ENCODE peak calls at places on chromosomes 13 and 19, in nine cellular contexts. E is esophagus squamous epithelium, F is BE2C, Y is WERI-Rb-1, I is GM12865, H is thoracic aorta, B is heart left ventricle, L is AG10803, D is mesothelial cell of epicardium. G is an unnamed sample.
A peak's percentile ranks its signal among the peaks of the same experiment; 100 is the strongest.

GRCh38 chr13:113724780-113725315 is 34.2 kb upstream of the TMEM255B start:
- DNase-seq in Y (peak; percentile 95), E (peak; percentile 31), L (peak; percentile 54), H (peak; percentile 34), D (peak; percentile 73), B (peak; percentile 81), F (peak; percentile 73), I (peak; percentile 69), G (peak; percentile 83)

GRCh38 chr13:109700176-109700575 is 86.2 kb downstream of the IRS2 start:
- DNase-seq in L (peak; percentile 46), B (peak; percentile 80), Y (peak; percentile 46), E (no peak), I (no peak), F (peak; percentile 94), D (peak; percentile 54), H (no peak), G (no peak)

GRCh38 chr13:63435668-63436275 is 2020.1 kb upstream of the PCDH20 start:
- DNase-seq in I (no peak), H (no peak), Y (no peak), L (peak; percentile 96), F (no peak), B (no peak), E (no peak), D (no peak), G (no peak)

GRCh38 chr19:17841810-17842662 is 5.7 kb downstream of the JAK3 start:
- DNase-seq in L (peak; percentile 60), I (peak; percentile 58), B (peak; percentile 78), E (no peak), D (peak; percentile 88), F (peak; percentile 99), H (no peak), Y (peak; percentile 69), G (peak; percentile 53)

GRCh38 chr13:111973186-111974064 is 93.5 kb upstream of the SOX1 start:
- DNase-seq in E (no peak), Y (no peak), I (no peak), B (no peak), H (no peak), F (no peak), D (no peak), L (no peak), G (no peak)

GRCh38 chr13:20891768-20892167 is 10.8 kb downstream of the XPO4 start:
- DNase-seq in H (no peak), I (no peak), E (no peak), B (no peak), D (no peak), F (no peak), L (no peak), Y (no peak), G (no peak)

GRCh38 chr19:45767881-45768643 is 990 bp downstream of the SIX5 start:
- DNase-seq in B (peak; percentile 74), E (no peak), H (no peak), L (peak; percentile 73), D (no peak), I (peak; percentile 79), F (no peak), Y (peak; percentile 70), G (peak; percentile 63)

GRCh38 chr19:48805452-48805851 is 5.4 kb downstream of the BCAT2 start:
- DNase-seq in D (no peak), H (no peak), E (no peak), B (no peak), Y (no peak), I (no peak), F (no peak), L (no peak), G (no peak)

GRCh38 chr13:41614671-41615519 is 157.5 kb downstream of the RGCC start:
- DNase-seq in E (no peak), Y (no peak), B (no peak), F (no peak), D (no peak), L (peak; percentile 43), H (no peak), I (no peak), G (no peak)

GRCh38 chr13:97214921-97215320 is 7.2 kb upstream of the MBNL2 start:
- DNase-seq in E (no peak), B (no peak), H (no peak), F (no peak), L (no peak), Y (no peak), D (no peak), I (no peak), G (no peak)

GRCh38 chr19:39941615-39942507 is 7.4 kb upstream of the FCGBP start:
- DNase-seq in Y (no peak), D (no peak), F (no peak), H (no peak), B (no peak), L (no peak), I (peak; percentile 85), E (no peak), G (peak; percentile 51)

GRCh38 chr19:16470911-16471811 is 609 bp downstream of the EPS15L1 start:
- DNase-seq in H (no peak), I (peak; percentile 63), D (peak; percentile 28), F (peak; percentile 24), E (no peak), L (peak; percentile 53), Y (no peak), B (no peak), G (peak; percentile 50)

DNA sequence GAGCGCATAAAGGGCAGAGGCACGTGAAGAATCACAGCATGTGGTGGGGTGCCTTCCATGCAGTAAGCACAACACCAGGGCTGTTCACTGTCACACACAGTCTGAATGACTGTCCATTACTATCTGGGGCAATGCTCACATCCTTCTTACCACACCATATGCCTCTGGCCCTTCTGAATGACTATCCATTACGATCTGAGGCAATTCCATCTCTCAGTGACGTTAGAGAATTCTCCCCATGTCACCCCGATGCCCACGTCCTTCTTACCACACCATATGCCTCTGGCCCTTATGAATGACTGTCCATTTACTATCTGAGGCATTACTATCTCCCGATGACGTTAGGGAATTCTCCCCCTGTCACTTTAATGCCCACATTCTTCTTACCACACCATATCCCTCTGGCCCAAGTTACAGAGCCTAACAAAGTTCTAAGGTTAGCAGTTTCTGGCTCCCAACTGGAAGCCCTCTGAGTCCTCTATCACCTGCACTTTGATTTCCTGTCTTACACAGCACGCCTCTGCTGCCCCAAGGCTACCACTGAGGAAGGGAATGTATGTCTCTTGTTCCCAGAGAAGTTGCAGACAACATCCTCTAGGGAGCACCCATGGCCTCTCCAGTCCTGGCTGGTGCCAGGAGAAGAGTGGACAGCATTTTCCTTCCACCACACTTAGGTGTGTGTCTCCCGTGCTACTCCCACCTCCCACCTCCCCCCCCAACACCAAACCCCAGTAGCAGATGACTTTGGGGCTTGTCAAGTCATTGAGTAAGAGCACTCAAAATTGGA is 154.8 kb downstream of the COG6 start:
- DNase-seq in I (no peak), E (no peak), B (no peak), F (no peak), H (no peak), L (no peak), D (no peak), Y (no peak), G (no peak)
- TF ChIP-seq CTCF in I (no peak), E (no peak), B (no peak), F (no peak), H (no peak), L (no peak), D (no peak), Y (no peak), G (no peak)

DNA sequence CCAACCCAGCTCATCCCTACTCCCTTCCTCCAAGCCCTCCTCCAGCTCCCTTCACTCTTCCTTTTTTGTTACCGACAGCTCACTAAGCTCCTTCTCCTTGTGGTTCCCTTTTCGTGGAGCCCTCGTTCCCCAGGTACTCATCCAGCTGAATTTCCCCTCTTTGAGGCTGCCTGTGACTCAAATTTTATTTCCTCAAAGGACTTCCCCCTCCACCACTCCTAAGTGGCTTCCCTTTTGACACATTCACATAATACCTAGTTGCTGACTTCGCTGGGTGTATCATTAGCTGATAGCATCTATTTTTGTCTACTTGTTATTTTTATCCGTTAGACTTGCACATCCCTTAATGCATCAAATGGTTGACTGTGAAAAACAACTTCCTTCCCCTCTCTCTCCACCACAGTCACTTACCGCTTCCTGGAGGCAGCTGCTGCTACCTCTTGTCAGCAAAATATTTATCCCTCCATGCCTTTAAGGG is 14.5 kb downstream of the FFAR2 start:
- DNase-seq in B (no peak), D (no peak), E (no peak), F (no peak), L (no peak), I (peak; percentile 90), Y (no peak), H (no peak), G (peak; percentile 74)
- TF ChIP-seq CTCF in B (peak; percentile 8), D (no peak), E (no peak), F (no peak), L (no peak), I (no peak), Y (no peak), H (no peak), G (peak; percentile 39)

GRCh38 chr19:10968527-10969081 is 7.8 kb downstream of the SMARCA4 start:
- DNase-seq in I (peak; percentile 70), B (no peak), F (no peak), H (no peak), L (no peak), Y (no peak), D (no peak), E (no peak), G (no peak)
- TF ChIP-seq CTCF in I (no peak), B (no peak), F (no peak), H (no peak), L (no peak), Y (no peak), D (no peak), E (no peak), G (no peak)

DNA sequence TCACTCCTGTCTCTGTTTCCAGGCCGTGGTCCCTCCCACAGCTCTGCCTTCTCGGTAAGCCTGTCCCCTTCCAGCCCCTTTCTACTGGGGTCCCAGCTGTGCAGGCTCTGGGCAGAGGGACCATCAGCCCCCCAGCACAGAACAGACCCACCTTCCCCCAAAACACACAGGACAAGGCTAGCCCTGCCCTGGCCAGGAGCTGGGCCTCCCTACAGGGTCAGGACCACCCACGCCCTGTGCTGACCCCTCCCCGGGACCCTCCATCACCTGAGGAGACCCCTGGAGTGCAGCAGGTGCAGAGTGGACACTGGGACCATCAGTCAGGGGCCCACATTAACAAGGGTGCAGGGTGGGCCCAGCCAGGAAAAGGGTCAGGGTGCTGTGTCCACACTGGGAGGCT is 13.9 kb downstream of the CEACAM3 start:
- DNase-seq in L (no peak), D (no peak), H (no peak), I (no peak), F (no peak), B (no peak), E (no peak), Y (no peak), G (no peak)
- TF ChIP-seq CTCF in L (no peak), D (no peak), H (no peak), I (no peak), F (no peak), B (no peak), E (no peak), Y (no peak), G (no peak)